ENCODE peak calls at places on chromosome 13, in ten cellular contexts. S, T, L, V, K, N, Z, U, M and W are unnamed samples.

GRCh38 chr13:113470073-113470472 is 16.8 kb upstream of the ADPRHL1 start:
- DNase-seq in S (no peak), T (no peak), L (no peak), V (no peak), K (no peak), N (no peak), Z (no peak), U (no peak), M (no peak), W (no peak)

GRCh38 chr13:70960841-70961443 is 852.7 kb upstream of the KLHL1 start:
- DNase-seq in S (no peak), T (peak; percentile 34), L (peak; percentile 27), V (peak; percentile 44), K (no peak), N (no peak), Z (peak; percentile 28), U (peak; percentile 32), M (peak; percentile 55), W (no peak)

GRCh38 chr13:44759222-44759721 is 183.1 kb upstream of the TSC22D1 start:
- DNase-seq in S (peak; percentile 23), T (peak; percentile 57), L (no peak), V (no peak), K (no peak), N (no peak), Z (no peak), U (no peak), M (peak; percentile 68), W (no peak)

GRCh38 chr13:111404746-111405145 is 84.3 kb downstream of the TEX29 start:
- DNase-seq in S (no peak), T (no peak), L (no peak), V (no peak), K (no peak), N (no peak), Z (no peak), U (no peak), M (no peak), W (no peak)

GRCh38 chr13:82719987-82720386 is 1162.3 kb downstream of the SLITRK1 start:
- DNase-seq in S (no peak), T (no peak), L (no peak), V (no peak), K (no peak), N (no peak), Z (no peak), U (no peak), M (no peak), W (no peak)

GRCh38 chr13:99385940-99386339 is 78.7 kb upstream of the GPR183 start:
- DNase-seq in S (no peak), T (no peak), L (no peak), V (no peak), K (no peak), N (no peak), Z (no peak), U (no peak), M (peak; percentile 59), W (no peak)

GRCh38 chr13:20161275-20161950 is 561 bp upstream of the GJA3 start:
- DNase-seq in S (no peak), T (no peak), L (no peak), V (no peak), K (peak; percentile 50), N (peak; percentile 41), Z (no peak), U (no peak), M (no peak), W (no peak)

GRCh38 chr13:46983881-46984280 is 87.0 kb upstream of the HTR2A start:
- DNase-seq in S (no peak), T (no peak), L (no peak), V (no peak), K (no peak), N (no peak), Z (peak; percentile 72), U (no peak), M (no peak), W (no peak)

GRCh38 chr13:22235285-22235949 is 564.5 kb downstream of the FGF9 start:
- DNase-seq in S (no peak), T (no peak), L (no peak), V (peak; percentile 29), K (no peak), N (no peak), Z (no peak), U (no peak), M (no peak), W (no peak)

GRCh38 chr13:66972659-66973058 is 257.5 kb downstream of the PCDH9 start:
- DNase-seq in S (no peak), T (no peak), L (no peak), V (no peak), K (no peak), N (no peak), Z (no peak), U (no peak), M (no peak), W (no peak)

GRCh38 chr13:20760872-20761271 is 12.9 kb downstream of the EEF1AKMT1 start:
- DNase-seq in S (no peak), T (no peak), L (no peak), V (no peak), K (no peak), N (no peak), Z (no peak), U (no peak), M (no peak), W (no peak)

GRCh38 chr13:110546389-110546788 is 15.1 kb downstream of the RAB20 start:
- DNase-seq in S (no peak), T (no peak), L (no peak), V (no peak), K (no peak), N (no peak), Z (no peak), U (no peak), M (no peak), W (no peak)

GRCh38 chr13:106311004-106311403 is 224.5 kb downstream of the EFNB2 start:
- DNase-seq in S (no peak), T (no peak), L (no peak), V (no peak), K (no peak), N (no peak), Z (peak; percentile 41), U (no peak), M (no peak), W (no peak)

GRCh38 chr13:93771229-93771628 is 544.6 kb downstream of the GPC6 start:
- DNase-seq in S (no peak), T (no peak), L (no peak), V (no peak), K (no peak), N (no peak), Z (no peak), U (no peak), M (peak; percentile 12), W (no peak)

GRCh38 chr13:53631511-53631910 is 602.9 kb downstream of the OLFM4 start:
- DNase-seq in S (no peak), T (no peak), L (no peak), V (no peak), K (no peak), N (no peak), Z (no peak), U (no peak), M (no peak), W (no peak)

GRCh38 chr13:27928805-27929753 is 9.3 kb downstream of the PDX1 start:
- DNase-seq in S (no peak), T (no peak), L (no peak), V (no peak), K (no peak), N (no peak), Z (no peak), U (no peak), M (no peak), W (no peak)

GRCh38 chr13:29909975-29910674 is 59.7 kb upstream of the UBL3 start:
- DNase-seq in S (peak; percentile 25), T (no peak), L (no peak), V (no peak), K (no peak), N (no peak), Z (peak; percentile 94), U (no peak), M (no peak), W (no peak)